ENCODE peak calls at places on chromosomes 2 and 18, in eight cellular contexts. One of them, this sample, is unnamed.

GRCh38 chr2:119112770-119113488 is 45.6 kb downstream of the C1QL2 start:
- DNase-seq in fibroblast of lung: no peak
- DNase-seq in testis: no peak
- DNase-seq in lower lobe of right lung: no peak
- DNase-seq in astrocyte of the spinal cord: no peak
- DNase-seq in GM23248: no peak
- DNase-seq in thyroid gland: no peak
- DNase-seq in right cardiac atrium: no peak
- DNase-seq in this sample: no peak

GRCh38 chr2:215080545-215080944 is 57.9 kb downstream of the ABCA12 start:
- DNase-seq in fibroblast of lung: no peak
- DNase-seq in testis: no peak
- DNase-seq in lower lobe of right lung: no peak
- DNase-seq in astrocyte of the spinal cord: no peak
- DNase-seq in GM23248: no peak
- DNase-seq in thyroid gland: no peak
- DNase-seq in right cardiac atrium: no peak
- DNase-seq in this sample: no peak

GRCh38 chr2:215280326-215280725 is 31.5 kb upstream of the ATIC start:
- DNase-seq in fibroblast of lung: no peak
- DNase-seq in testis: no peak
- DNase-seq in lower lobe of right lung: no peak
- DNase-seq in astrocyte of the spinal cord: peak
- DNase-seq in GM23248: peak
- DNase-seq in thyroid gland: peak
- DNase-seq in right cardiac atrium: no peak
- DNase-seq in this sample: no peak

GRCh38 chr2:234458466-234458865 is 38.4 kb downstream of the ARL4C start:
- DNase-seq in fibroblast of lung: peak
- DNase-seq in testis: no peak
- DNase-seq in lower lobe of right lung: no peak
- DNase-seq in astrocyte of the spinal cord: no peak
- DNase-seq in GM23248: no peak
- DNase-seq in thyroid gland: no peak
- DNase-seq in right cardiac atrium: no peak
- DNase-seq in this sample: no peak

GRCh38 chr2:102366406-102367112 is 11.0 kb downstream of the IL18R1 start:
- DNase-seq in fibroblast of lung: no peak
- DNase-seq in testis: no peak
- DNase-seq in lower lobe of right lung: no peak
- DNase-seq in astrocyte of the spinal cord: no peak
- DNase-seq in GM23248: no peak
- DNase-seq in thyroid gland: no peak
- DNase-seq in right cardiac atrium: no peak
- DNase-seq in this sample: no peak

GRCh38 chr2:192190474-192190873 is 4.3 kb downstream of the TMEFF2 start:
- DNase-seq in fibroblast of lung: peak
- DNase-seq in testis: no peak
- DNase-seq in lower lobe of right lung: no peak
- DNase-seq in astrocyte of the spinal cord: peak
- DNase-seq in GM23248: peak
- DNase-seq in thyroid gland: no peak
- DNase-seq in right cardiac atrium: no peak
- DNase-seq in this sample: no peak

GRCh38 chr2:12602661-12603060 is 114.1 kb upstream of the TRIB2 start:
- DNase-seq in fibroblast of lung: peak
- DNase-seq in testis: no peak
- DNase-seq in lower lobe of right lung: no peak
- DNase-seq in astrocyte of the spinal cord: peak
- DNase-seq in GM23248: peak
- DNase-seq in thyroid gland: no peak
- DNase-seq in right cardiac atrium: no peak
- DNase-seq in this sample: no peak

GRCh38 chr2:180519276-180519675 is 461.1 kb upstream of the UBE2E3 start:
- DNase-seq in fibroblast of lung: peak
- DNase-seq in testis: no peak
- DNase-seq in lower lobe of right lung: no peak
- DNase-seq in astrocyte of the spinal cord: peak
- DNase-seq in GM23248: peak
- DNase-seq in thyroid gland: no peak
- DNase-seq in right cardiac atrium: no peak
- DNase-seq in this sample: no peak

GRCh38 chr2:102187191-102188150 is 648 bp downstream of the IL1RL2 start:
- DNase-seq in fibroblast of lung: peak
- DNase-seq in testis: peak
- DNase-seq in lower lobe of right lung: peak
- DNase-seq in astrocyte of the spinal cord: peak
- DNase-seq in GM23248: peak
- DNase-seq in thyroid gland: peak
- DNase-seq in right cardiac atrium: peak
- DNase-seq in this sample: peak

GRCh38 chr18:21489119-21489750 is 111.3 kb downstream of the ESCO1 start:
- DNase-seq in fibroblast of lung: peak
- DNase-seq in testis: peak
- DNase-seq in lower lobe of right lung: no peak
- DNase-seq in astrocyte of the spinal cord: peak
- DNase-seq in GM23248: peak
- DNase-seq in thyroid gland: peak
- DNase-seq in right cardiac atrium: no peak
- DNase-seq in this sample: peak

GRCh38 chr18:26656944-26657536 is 108.7 kb upstream of the KCTD1 start:
- DNase-seq in fibroblast of lung: peak
- DNase-seq in testis: peak
- DNase-seq in lower lobe of right lung: peak
- DNase-seq in astrocyte of the spinal cord: peak
- DNase-seq in GM23248: peak
- DNase-seq in thyroid gland: peak
- DNase-seq in right cardiac atrium: peak
- DNase-seq in this sample: peak

GRCh38 chr18:54878662-54879058 is 50.4 kb downstream of the RAB27B start:
- DNase-seq in fibroblast of lung: no peak
- DNase-seq in testis: no peak
- DNase-seq in lower lobe of right lung: no peak
- DNase-seq in astrocyte of the spinal cord: no peak
- DNase-seq in GM23248: peak
- DNase-seq in thyroid gland: no peak
- DNase-seq in right cardiac atrium: no peak
- DNase-seq in this sample: no peak

GRCh38 chr2:232875256-232876070 is 5.4 kb downstream of the SNORC start:
- DNase-seq in fibroblast of lung: no peak
- DNase-seq in testis: peak
- DNase-seq in lower lobe of right lung: no peak
- DNase-seq in astrocyte of the spinal cord: no peak
- DNase-seq in GM23248: no peak
- DNase-seq in thyroid gland: no peak
- DNase-seq in right cardiac atrium: no peak
- DNase-seq in this sample: peak

GRCh38 chr18:50286391-50287027 is 983 bp downstream of the CXXC1 start:
- DNase-seq in fibroblast of lung: peak
- DNase-seq in testis: peak
- DNase-seq in lower lobe of right lung: no peak
- DNase-seq in astrocyte of the spinal cord: peak
- DNase-seq in GM23248: peak
- DNase-seq in thyroid gland: no peak
- DNase-seq in right cardiac atrium: peak
- DNase-seq in this sample: peak

GRCh38 chr2:937530-937929 is 13.1 kb upstream of the SNTG2 start:
- DNase-seq in fibroblast of lung: no peak
- DNase-seq in testis: no peak
- DNase-seq in lower lobe of right lung: no peak
- DNase-seq in astrocyte of the spinal cord: peak
- DNase-seq in GM23248: no peak
- DNase-seq in thyroid gland: no peak
- DNase-seq in right cardiac atrium: no peak
- DNase-seq in this sample: no peak

GRCh38 chr18:3799515-3799914 is 349.5 kb downstream of the TGIF1 start:
- DNase-seq in fibroblast of lung: peak
- DNase-seq in testis: no peak
- DNase-seq in lower lobe of right lung: no peak
- DNase-seq in astrocyte of the spinal cord: peak
- DNase-seq in GM23248: peak
- DNase-seq in thyroid gland: no peak
- DNase-seq in right cardiac atrium: no peak
- DNase-seq in this sample: no peak

GRCh38 chr2:134202361-134202760 is 51.5 kb upstream of the MGAT5 start:
- DNase-seq in fibroblast of lung: no peak
- DNase-seq in testis: no peak
- DNase-seq in lower lobe of right lung: no peak
- DNase-seq in astrocyte of the spinal cord: no peak
- DNase-seq in GM23248: peak
- DNase-seq in thyroid gland: no peak
- DNase-seq in right cardiac atrium: no peak
- DNase-seq in this sample: no peak

DNA sequence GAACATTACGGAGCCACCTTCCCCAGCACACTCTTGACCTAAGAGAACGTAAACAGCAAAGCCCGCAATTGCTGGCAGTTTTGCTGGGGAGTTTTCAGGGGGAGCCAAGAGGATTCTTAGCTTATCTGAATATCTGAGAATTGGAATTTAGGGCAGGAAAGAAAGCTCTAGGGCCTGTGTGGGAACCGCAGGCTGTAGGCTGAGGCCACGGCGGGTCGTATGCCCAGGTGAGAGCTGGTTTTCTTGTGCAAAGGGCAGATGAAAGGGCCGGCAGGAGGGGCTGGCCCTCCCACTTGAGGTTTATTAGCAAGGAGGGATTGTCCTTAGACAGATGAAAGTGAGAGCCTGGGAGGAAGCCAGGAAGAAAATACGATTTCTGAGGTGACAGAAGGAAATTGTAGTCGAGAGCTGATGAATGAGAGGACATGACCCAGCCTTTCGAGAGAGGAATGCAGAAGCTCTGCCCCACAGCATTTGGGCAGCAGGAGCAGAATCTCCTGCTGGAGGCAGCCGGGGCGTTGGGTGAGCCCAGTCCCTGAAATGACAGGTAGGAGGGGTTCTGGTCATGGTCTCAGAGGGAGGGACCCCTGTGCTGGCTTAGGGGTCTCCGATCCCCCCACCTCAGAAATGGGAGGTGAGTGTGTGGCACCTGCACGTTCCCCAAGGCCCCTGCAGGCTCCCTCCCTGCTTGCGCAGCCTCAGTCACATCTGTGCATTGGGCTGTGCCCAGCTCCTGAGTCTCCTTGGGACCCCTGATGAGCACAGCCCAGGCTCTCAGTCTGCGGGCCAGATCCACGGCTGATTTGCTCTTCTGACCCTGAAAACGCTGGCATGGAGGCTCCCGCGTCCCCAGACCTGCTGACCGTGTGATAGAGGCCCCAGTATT is 61.1 kb downstream of the CABLES1 start:
- DNase-seq in fibroblast of lung: peak
- DNase-seq in testis: no peak
- DNase-seq in lower lobe of right lung: no peak
- DNase-seq in astrocyte of the spinal cord: no peak
- DNase-seq in GM23248: no peak
- DNase-seq in thyroid gland: no peak
- DNase-seq in right cardiac atrium: no peak
- DNase-seq in this sample: peak
- H3K4me3 ChIP-seq in fibroblast of lung: no peak
- H3K4me3 ChIP-seq in testis: no peak
- H3K4me3 ChIP-seq in lower lobe of right lung: no peak
- H3K4me3 ChIP-seq in astrocyte of the spinal cord: no peak
- H3K4me3 ChIP-seq in GM23248: no peak
- H3K4me3 ChIP-seq in thyroid gland: no peak
- H3K4me3 ChIP-seq in right cardiac atrium: no peak
- H3K4me3 ChIP-seq in this sample: no peak

DNA sequence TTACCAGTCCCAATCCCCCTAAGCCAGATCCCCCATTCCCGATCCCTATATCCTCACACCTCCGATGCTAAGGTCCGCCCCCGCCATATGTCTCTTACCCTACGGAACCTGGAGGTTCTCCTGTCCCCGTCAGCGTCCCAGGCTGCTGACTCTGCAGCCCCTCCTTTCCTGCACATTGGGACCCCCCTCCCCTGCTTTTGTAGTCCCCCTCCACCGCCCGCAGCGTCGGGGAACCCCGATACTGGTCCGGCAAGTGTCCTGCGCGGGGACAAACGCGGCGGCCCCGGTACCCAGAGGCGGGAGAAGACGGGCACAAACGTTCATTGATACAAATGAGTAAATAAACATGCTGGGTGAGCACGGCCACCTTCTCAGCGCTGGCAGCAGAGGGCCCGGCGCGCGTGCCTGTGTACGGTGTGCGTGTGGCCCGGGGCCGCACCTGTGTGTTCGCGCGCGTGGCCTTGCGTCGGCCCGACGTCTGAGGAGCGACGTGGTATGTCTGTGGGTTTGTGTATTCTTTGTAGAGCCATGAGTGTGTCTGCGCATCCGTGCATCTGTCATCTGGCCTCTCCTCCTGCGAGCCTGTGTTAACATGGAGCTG is 2.0 kb upstream of the CYP26B1 start:
- DNase-seq in fibroblast of lung: peak
- DNase-seq in testis: no peak
- DNase-seq in lower lobe of right lung: no peak
- DNase-seq in astrocyte of the spinal cord: no peak
- DNase-seq in GM23248: peak
- DNase-seq in thyroid gland: no peak
- DNase-seq in right cardiac atrium: no peak
- DNase-seq in this sample: peak
- H3K4me3 ChIP-seq in fibroblast of lung: no peak
- H3K4me3 ChIP-seq in testis: peak
- H3K4me3 ChIP-seq in lower lobe of right lung: peak
- H3K4me3 ChIP-seq in astrocyte of the spinal cord: peak
- H3K4me3 ChIP-seq in GM23248: peak
- H3K4me3 ChIP-seq in thyroid gland: no peak
- H3K4me3 ChIP-seq in right cardiac atrium: peak
- H3K4me3 ChIP-seq in this sample: peak

DNA sequence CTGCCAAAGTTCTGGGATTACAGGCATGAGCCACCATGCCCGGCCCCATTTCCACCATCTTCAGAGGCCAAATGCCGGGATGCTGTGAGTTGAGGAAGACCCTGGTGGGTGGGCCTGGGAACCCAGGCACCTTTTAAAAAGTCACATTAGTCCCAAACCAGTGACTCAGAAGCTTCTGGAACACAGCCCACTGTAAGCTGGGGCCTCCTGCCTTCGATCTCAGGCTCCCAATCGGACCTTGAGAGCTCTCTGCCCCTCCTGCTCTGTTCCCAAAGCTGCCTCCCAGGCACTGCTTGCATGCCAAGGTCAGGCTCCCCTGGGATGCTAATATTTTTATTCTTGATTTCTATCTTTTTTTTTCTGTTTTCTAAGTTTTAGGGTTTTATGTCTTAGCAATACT is 4.2 kb downstream of the ADCY3 start:
- DNase-seq in fibroblast of lung: no peak
- DNase-seq in testis: no peak
- DNase-seq in lower lobe of right lung: no peak
- DNase-seq in astrocyte of the spinal cord: no peak
- DNase-seq in GM23248: peak
- DNase-seq in thyroid gland: no peak
- DNase-seq in right cardiac atrium: peak
- DNase-seq in this sample: no peak
- H3K4me3 ChIP-seq in fibroblast of lung: no peak
- H3K4me3 ChIP-seq in testis: no peak
- H3K4me3 ChIP-seq in lower lobe of right lung: no peak
- H3K4me3 ChIP-seq in astrocyte of the spinal cord: no peak
- H3K4me3 ChIP-seq in GM23248: no peak
- H3K4me3 ChIP-seq in thyroid gland: no peak
- H3K4me3 ChIP-seq in right cardiac atrium: no peak
- H3K4me3 ChIP-seq in this sample: no peak

DNA sequence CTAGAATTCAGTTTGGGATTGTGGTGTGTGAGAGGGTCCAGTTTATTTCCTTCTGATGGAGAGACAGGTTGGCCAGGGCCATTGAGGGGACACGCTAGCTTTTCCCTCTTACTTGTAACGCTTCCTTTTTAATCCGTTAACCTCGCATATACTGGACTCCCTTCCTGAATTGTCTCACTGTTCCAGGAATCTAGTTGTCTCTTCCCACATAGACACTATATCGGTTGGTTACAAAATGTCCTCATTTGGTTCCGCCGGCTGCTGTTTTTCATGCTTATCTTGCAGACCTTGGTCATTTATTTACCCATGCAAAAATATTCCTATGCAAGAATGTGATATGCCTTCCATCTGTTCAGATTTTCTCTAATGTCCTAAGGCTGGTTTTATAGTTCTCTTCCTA is 35.1 kb downstream of the NEURL3 start:
- DNase-seq in fibroblast of lung: no peak
- DNase-seq in testis: peak
- DNase-seq in lower lobe of right lung: no peak
- DNase-seq in astrocyte of the spinal cord: no peak
- DNase-seq in GM23248: no peak
- DNase-seq in thyroid gland: no peak
- DNase-seq in right cardiac atrium: no peak
- DNase-seq in this sample: no peak
- H3K4me3 ChIP-seq in fibroblast of lung: no peak
- H3K4me3 ChIP-seq in testis: peak
- H3K4me3 ChIP-seq in lower lobe of right lung: peak
- H3K4me3 ChIP-seq in astrocyte of the spinal cord: no peak
- H3K4me3 ChIP-seq in GM23248: no peak
- H3K4me3 ChIP-seq in thyroid gland: no peak
- H3K4me3 ChIP-seq in right cardiac atrium: peak
- H3K4me3 ChIP-seq in this sample: no peak